ENCODE peak calls at places on chromosomes 5 and 9, in four cellular contexts. T is spleen, E is hepatocyte, R is HCT116. M is an unnamed sample.

GRCh38 chr9:77183581-77183980 is 6.2 kb downstream of the VPS13A start:
- DNase-seq in T (no peak), E (no peak), R (no peak), M (no peak)

GRCh38 chr9:26669641-26670040 is 223.0 kb downstream of the CAAP1 start:
- DNase-seq in T (no peak), E (no peak), R (no peak), M (no peak)

GRCh38 chr5:84028093-84028492 is 307.4 kb upstream of the HAPLN1 start:
- DNase-seq in T (no peak), E (no peak), R (no peak), M (no peak)

GRCh38 chr9:93118863-93119702 is 15.0 kb downstream of the NINJ1 start:
- DNase-seq in T (peak), E (no peak), R (no peak), M (no peak)

GRCh38 chr5:37248970-37249819 is at the start of gene CPLANE1:
- DNase-seq in T (peak), E (peak), R (no peak), M (peak)

GRCh38 chr9:96082516-96083232 is 207.2 kb downstream of the ERCC6L2 start:
- DNase-seq in T (no peak), E (no peak), R (no peak), M (no peak)

GRCh38 chr9:35661756-35662350 is 3.1 kb downstream of the ARHGEF39 start:
- DNase-seq in T (no peak), E (no peak), R (no peak), M (no peak)

GRCh38 chr9:7259544-7260241 is 501.9 kb downstream of the KDM4C start:
- DNase-seq in T (no peak), E (no peak), R (no peak), M (no peak)

GRCh38 chr5:172443441-172444109 is 10.8 kb downstream of the SH3PXD2B start:
- DNase-seq in T (peak), E (peak), R (peak), M (peak)

GRCh38 chr9:4339357-4339756 is 39.5 kb upstream of the GLIS3 start:
- DNase-seq in T (peak), E (peak), R (peak), M (peak)

GRCh38 chr5:132840896-132841818 is 10.7 kb upstream of the SHROOM1 start:
- DNase-seq in T (no peak), E (no peak), R (no peak), M (no peak)

GRCh38 chr5:956941-957729 is 51.5 kb upstream of the NKD2 start:
- DNase-seq in T (no peak), E (peak), R (no peak), M (peak)

GRCh38 chr5:43854697-43855292 is 251.8 kb downstream of the NNT start:
- DNase-seq in T (no peak), E (no peak), R (no peak), M (no peak)

GRCh38 chr5:132410451-132411381 is 41.2 kb downstream of the SLC22A5 start:
- DNase-seq in T (peak), E (peak), R (no peak), M (no peak)

GRCh38 chr5:56406221-56406620 is 173.1 kb upstream of the ANKRD55 start:
- DNase-seq in T (no peak), E (no peak), R (no peak), M (no peak)

GRCh38 chr9:135671591-135672041 is 8.5 kb downstream of the LCN9 start:
- DNase-seq in T (peak), E (no peak), R (no peak), M (no peak)

GRCh38 chr5:73596705-73597328 is 29.2 kb upstream of the ARHGEF28 start:
- DNase-seq in T (no peak), E (peak), R (peak), M (no peak)

GRCh38 chr5:179264053-179264540 is 81.2 kb downstream of the ADAMTS2 start:
- DNase-seq in T (no peak), E (no peak), R (no peak), M (no peak)

GRCh38 chr5:139740993-139741672 is 54.5 kb upstream of the PSD2 start:
- DNase-seq in T (no peak), E (no peak), R (no peak), M (no peak)

GRCh38 chr9:106878943-106879916 is 16.3 kb downstream of the ZNF462 start:
- DNase-seq in T (peak), E (peak), R (no peak), M (peak)

GRCh38 chr5:78589928-78590327 is 58.6 kb downstream of the LHFPL2 start:
- DNase-seq in T (no peak), E (no peak), R (no peak), M (no peak)

GRCh38 chr9:93549636-93550035 is 26.7 kb upstream of the PHF2 start:
- DNase-seq in T (no peak), E (no peak), R (no peak), M (no peak)

GRCh38 chr9:4301971-4302427 is 2.1 kb upstream of the GLIS3 start:
- DNase-seq in T (no peak), E (peak), R (no peak), M (peak)

GRCh38 chr5:14816999-14817761 is 54.4 kb downstream of the ANKH start:
- DNase-seq in T (no peak), E (no peak), R (no peak), M (peak)

GRCh38 chr9:123046796-123047195 is 13.3 kb downstream of the GPR21 start:
- DNase-seq in T (no peak), E (no peak), R (no peak), M (no peak)

GRCh38 chr5:149429839-149430721 is 51.0 kb upstream of the IL17B start:
- DNase-seq in T (peak), E (no peak), R (peak), M (no peak)

GRCh38 chr9:96398582-96399334 is 15.2 kb upstream of the SLC35D2 start:
- DNase-seq in T (no peak), E (no peak), R (no peak), M (no peak)

GRCh38 chr9:90890146-90890545 is 88.5 kb downstream of the SYK start:
- DNase-seq in T (no peak), E (no peak), R (no peak), M (no peak)

GRCh38 chr9:13361076-13361475 is 81.6 kb upstream of the MPDZ start:
- DNase-seq in T (no peak), E (no peak), R (no peak), M (no peak)

GRCh38 chr9:38671748-38672147 is 48.2 kb downstream of the FAM240B start:
- DNase-seq in T (no peak), E (no peak), R (no peak), M (no peak)

GRCh38 chr5:132686193-132686592 is 12.4 kb downstream of the IL4 start:
- DNase-seq in T (no peak), E (no peak), R (no peak), M (no peak)

GRCh38 chr9:122118343-122119165 is 25.4 kb upstream of the TTLL11 start:
- DNase-seq in T (no peak), E (no peak), R (no peak), M (no peak)

GRCh38 chr5:122165574-122166021 is 36.3 kb downstream of the ZNF474 start:
- DNase-seq in T (no peak), E (peak), R (no peak), M (no peak)

GRCh38 chr5:80193421-80193820 is 62.4 kb downstream of the SERINC5 start:
- DNase-seq in T (no peak), E (no peak), R (no peak), M (no peak)

GRCh38 chr5:74630387-74631087 is 10.0 kb downstream of the ENC1 start:
- DNase-seq in T (no peak), E (no peak), R (no peak), M (peak)

GRCh38 chr5:37665889-37666288 is 174.0 kb downstream of the GDNF start:
- DNase-seq in T (peak), E (no peak), R (peak), M (no peak)

GRCh38 chr9:112786834-112787520 is 36.4 kb downstream of the SNX30 start:
- DNase-seq in T (no peak), E (no peak), R (no peak), M (no peak)

GRCh38 chr5:147628054-147628895 is 118.4 kb upstream of the DPYSL3 start:
- DNase-seq in T (no peak), E (peak), R (peak), M (peak)

DNA sequence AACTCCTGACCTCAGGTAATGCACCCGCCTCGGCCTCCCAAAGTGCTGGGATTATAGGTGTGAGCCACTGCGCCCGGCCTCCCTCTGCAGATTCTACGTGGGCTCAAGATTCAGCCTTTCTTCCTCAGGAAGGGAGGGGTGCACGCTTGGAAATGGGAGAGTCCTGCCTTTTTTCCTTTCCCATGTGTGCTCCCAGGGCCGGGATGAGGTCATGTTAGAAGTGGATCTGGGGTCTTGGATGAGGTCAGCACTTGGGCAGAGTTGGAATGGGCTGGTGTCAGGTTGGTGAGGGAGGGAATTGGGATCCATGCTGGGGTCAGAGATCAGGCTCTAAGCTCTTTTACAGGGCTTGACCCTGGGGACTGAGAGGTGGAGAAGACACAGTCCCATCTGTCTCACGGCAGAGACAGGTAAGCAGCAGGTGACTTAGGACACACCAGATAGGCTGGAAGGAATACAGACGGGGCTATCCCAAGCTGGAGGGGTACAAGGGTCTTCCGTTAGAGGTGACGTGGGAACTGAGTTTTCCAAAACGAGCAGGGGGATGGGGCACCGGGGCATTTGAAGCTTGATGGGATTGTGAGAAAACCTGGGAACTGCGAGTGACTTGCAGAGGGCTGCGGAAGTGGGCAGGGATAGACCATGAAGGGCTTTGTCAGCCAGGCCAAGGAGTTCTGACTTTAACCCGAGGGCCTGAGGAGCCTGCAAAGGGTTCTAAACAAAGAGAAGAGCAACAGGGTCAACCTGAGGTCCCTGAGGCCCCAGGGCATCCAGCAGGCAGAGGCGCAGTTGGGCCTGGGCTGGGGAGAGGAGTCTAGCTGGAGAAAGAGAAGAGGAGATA is 1.8 kb upstream of the AQP7 start:
- DNase-seq in T (no peak), E (no peak), R (no peak), M (no peak)
- H3K4me3 ChIP-seq in T (no peak), E (no peak), R (no peak), M (no peak)

GRCh38 chr5:71932131-71932635 is 175.1 kb upstream of the MAP1B start:
- DNase-seq in T (no peak), E (peak), R (peak), M (no peak)
- H3K27ac ChIP-seq in T (no peak), E (peak), R (peak), M (no peak)

GRCh38 chr9:130661461-130662098 is 2.8 kb upstream of the PRDM12 start:
- DNase-seq in T (no peak), E (no peak), R (no peak), M (no peak)
- H3K4me3 ChIP-seq in T (peak), E (no peak), R (no peak), M (no peak)

GRCh38 chr5:65248896-65249295 is 232.8 kb downstream of the ADAMTS6 start:
- DNase-seq in T (no peak), E (no peak), R (no peak), M (no peak)

GRCh38 chr5:65244031-65244430 is 237.7 kb downstream of the ADAMTS6 start:
- DNase-seq in T (no peak), E (no peak), R (no peak), M (no peak)

GRCh38 chr5:65247594-65247993 is 234.1 kb downstream of the ADAMTS6 start:
- DNase-seq in T (no peak), E (no peak), R (no peak), M (no peak)

GRCh38 chr5:65243161-65243560 is 238.6 kb downstream of the ADAMTS6 start:
- DNase-seq in T (no peak), E (no peak), R (no peak), M (no peak)
- H3K27ac ChIP-seq in T (no peak), E (no peak), R (no peak), M (no peak)

DNA sequence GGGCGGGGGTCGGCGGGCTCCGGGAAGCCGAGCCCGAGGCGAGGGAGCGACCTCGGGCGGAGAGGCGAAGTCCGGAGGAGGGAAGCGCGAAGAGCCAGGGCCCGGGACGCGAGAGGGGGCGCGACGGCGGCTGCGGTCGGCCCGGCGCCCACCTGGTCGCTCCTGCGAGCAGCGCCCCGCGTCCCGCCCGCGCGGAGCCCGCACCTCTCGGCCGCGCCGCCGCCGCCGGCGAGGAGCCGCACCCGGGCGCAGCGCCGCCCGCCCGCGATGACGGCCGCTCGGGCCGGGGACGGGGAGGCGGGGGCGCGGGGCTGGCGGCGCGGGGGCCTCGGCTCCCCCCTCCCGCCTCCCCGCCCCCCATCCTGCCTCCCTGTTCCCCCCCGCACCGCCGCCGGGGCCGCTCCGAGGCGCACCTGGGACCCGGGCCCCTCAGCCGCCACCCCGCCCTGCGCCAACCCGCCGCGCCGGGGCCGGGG is 2.6 kb downstream of the NR5A1 start:
- DNase-seq in T (no peak), E (no peak), R (no peak), M (no peak)
- H3K4me3 ChIP-seq in T (peak), E (no peak), R (no peak), M (no peak)

GRCh38 chr9:133492061-133493021 is 13.4 kb upstream of the SLC2A6 start:
- DNase-seq in T (no peak), E (no peak), R (no peak), M (no peak)
- H3K27ac ChIP-seq in T (peak), E (no peak), R (no peak), M (no peak)

GRCh38 chr9:63859475-63860215 is 1425.4 kb downstream of the FOXD4L5 start:
- DNase-seq in T (peak), E (no peak), R (peak), M (no peak)
- H3K4me3 ChIP-seq in T (peak), E (no peak), R (peak), M (no peak)

DNA sequence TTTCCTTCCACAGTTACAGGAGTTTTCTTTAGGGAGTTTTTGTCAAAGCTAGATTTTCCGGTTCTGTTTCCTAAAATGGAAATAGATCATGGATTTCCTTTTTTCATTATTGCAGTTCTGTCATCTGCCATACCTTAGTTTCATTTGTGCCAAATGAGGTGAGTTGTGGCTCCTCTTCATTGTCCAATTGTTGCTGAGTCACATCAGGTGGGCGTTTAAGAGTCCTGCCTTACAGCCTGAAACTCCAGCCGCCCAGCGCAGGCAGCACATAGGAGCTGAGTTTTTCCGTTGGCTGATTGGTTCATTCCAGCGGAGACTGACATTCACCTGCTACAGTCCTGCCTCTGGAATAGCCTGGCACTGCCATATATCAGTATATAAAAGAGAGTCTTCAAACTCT is 14.1 kb downstream of the SLC25A25 start:
- DNase-seq in T (no peak), E (no peak), R (peak), M (no peak)
- H3K27ac ChIP-seq in T (peak), E (peak), R (peak), M (peak)

GRCh38 chr9:15304620-15305019 is 2.4 kb downstream of the TTC39B start:
- DNase-seq in T (no peak), E (no peak), R (no peak), M (no peak)
- H3K4me3 ChIP-seq in T (no peak), E (no peak), R (no peak), M (no peak)

M was measured in AG04450.